ENCODE peak calls at places on chromosomes 6 and 20, in five cellular contexts. One of them, this sample, is unnamed.

GRCh38 chr6:16420715-16421461 is 182.5 kb downstream of the GMPR start:
- DNase-seq in H1: no peak
- DNase-seq in K562: no peak
- DNase-seq in GM12878: peak; percentile 97
- DNase-seq in HepG2: no peak
- DNase-seq in this sample: no peak

GRCh38 chr6:29809249-29809648 is 18.4 kb upstream of the HLA-G start:
- DNase-seq in H1: no peak
- DNase-seq in K562: no peak
- DNase-seq in GM12878: no peak
- DNase-seq in HepG2: no peak
- DNase-seq in this sample: no peak

GRCh38 chr6:106910999-106911949 is 63.3 kb downstream of the CD24 start:
- DNase-seq in H1: no peak
- DNase-seq in K562: no peak
- DNase-seq in GM12878: no peak
- DNase-seq in HepG2: peak; percentile 89
- DNase-seq in this sample: no peak

GRCh38 chr6:56713285-56713684 is 70.6 kb upstream of the DST start:
- DNase-seq in H1: no peak
- DNase-seq in K562: no peak
- DNase-seq in GM12878: no peak
- DNase-seq in HepG2: peak; percentile 44
- DNase-seq in this sample: peak; percentile 77

GRCh38 chr6:130129781-130130246 is 92.9 kb downstream of the SAMD3 start:
- DNase-seq in H1: no peak
- DNase-seq in K562: no peak
- DNase-seq in GM12878: no peak
- DNase-seq in HepG2: no peak
- DNase-seq in this sample: no peak

GRCh38 chr20:1330075-1330830 is 1.3 kb upstream of the SDCBP2 start:
- DNase-seq in H1: no peak
- DNase-seq in K562: no peak
- DNase-seq in GM12878: peak; percentile 63
- DNase-seq in HepG2: no peak
- DNase-seq in this sample: no peak

GRCh38 chr6:133641111-133641510 is 247.8 kb upstream of the TCF21 start:
- DNase-seq in H1: no peak
- DNase-seq in K562: no peak
- DNase-seq in GM12878: no peak
- DNase-seq in HepG2: no peak
- DNase-seq in this sample: no peak

GRCh38 chr20:23156170-23156841 is 70.2 kb upstream of the CD93 start:
- DNase-seq in H1: no peak
- DNase-seq in K562: no peak
- DNase-seq in GM12878: no peak
- DNase-seq in HepG2: peak; percentile 50
- DNase-seq in this sample: peak; percentile 78

GRCh38 chr6:161836643-161837448 is 563.0 kb upstream of the AGPAT4 start:
- DNase-seq in H1: no peak
- DNase-seq in K562: no peak
- DNase-seq in GM12878: no peak
- DNase-seq in HepG2: peak; percentile 35
- DNase-seq in this sample: peak; percentile 7

GRCh38 chr6:38371312-38371672 is 268.4 kb downstream of the BTBD9 start:
- DNase-seq in H1: no peak
- DNase-seq in K562: no peak
- DNase-seq in GM12878: no peak
- DNase-seq in HepG2: no peak
- DNase-seq in this sample: no peak

GRCh38 chr6:12572884-12573824 is 143.4 kb upstream of the PHACTR1 start:
- DNase-seq in H1: no peak
- DNase-seq in K562: no peak
- DNase-seq in GM12878: no peak
- DNase-seq in HepG2: no peak
- DNase-seq in this sample: no peak

GRCh38 chr20:6164421-6165341 is 41.9 kb upstream of the FERMT1 start:
- DNase-seq in H1: no peak
- DNase-seq in K562: no peak
- DNase-seq in GM12878: no peak
- DNase-seq in HepG2: no peak
- DNase-seq in this sample: peak; percentile 15

GRCh38 chr20:41175727-41176330 is 38.5 kb downstream of the PLCG1 start:
- DNase-seq in H1: no peak
- DNase-seq in K562: no peak
- DNase-seq in GM12878: no peak
- DNase-seq in HepG2: no peak
- DNase-seq in this sample: no peak

GRCh38 chr6:150200428-150201105 is 57.7 kb downstream of the PPP1R14C start:
- DNase-seq in H1: no peak
- DNase-seq in K562: no peak
- DNase-seq in GM12878: no peak
- DNase-seq in HepG2: no peak
- DNase-seq in this sample: no peak

GRCh38 chr20:48489656-48490055 is 338.1 kb downstream of the PREX1 start:
- DNase-seq in H1: no peak
- DNase-seq in K562: no peak
- DNase-seq in GM12878: no peak
- DNase-seq in HepG2: no peak
- DNase-seq in this sample: no peak

GRCh38 chr6:147974376-147974775 is 368.3 kb upstream of the SASH1 start:
- DNase-seq in H1: no peak
- DNase-seq in K562: no peak
- DNase-seq in GM12878: no peak
- DNase-seq in HepG2: peak; percentile 18
- DNase-seq in this sample: no peak

GRCh38 chr6:84575264-84575663 is 189.1 kb downstream of the TBX18 start:
- DNase-seq in H1: no peak
- DNase-seq in K562: no peak
- DNase-seq in GM12878: peak; percentile 61
- DNase-seq in HepG2: no peak
- DNase-seq in this sample: no peak

GRCh38 chr6:53691252-53691651 is 25.7 kb upstream of the KLHL31 start:
- DNase-seq in H1: no peak
- DNase-seq in K562: no peak
- DNase-seq in GM12878: no peak
- DNase-seq in HepG2: no peak
- DNase-seq in this sample: no peak

GRCh38 chr6:100099189-100100074 is 105.4 kb upstream of the MCHR2 start:
- DNase-seq in H1: no peak
- DNase-seq in K562: no peak
- DNase-seq in GM12878: no peak
- DNase-seq in HepG2: peak; percentile 27
- DNase-seq in this sample: peak; percentile 16

GRCh38 chr6:149963462-149964242 is at the start of gene ULBP1:
- DNase-seq in H1: no peak
- DNase-seq in K562: peak; percentile 96
- DNase-seq in GM12878: no peak
- DNase-seq in HepG2: no peak
- DNase-seq in this sample: peak; percentile 81

GRCh38 chr6:148831531-148831930 is 84.7 kb downstream of the UST start:
- DNase-seq in H1: no peak
- DNase-seq in K562: no peak
- DNase-seq in GM12878: no peak
- DNase-seq in HepG2: no peak
- DNase-seq in this sample: no peak

GRCh38 chr20:60228255-60228654 is 270.0 kb downstream of the CDH26 start:
- DNase-seq in H1: no peak
- DNase-seq in K562: no peak
- DNase-seq in GM12878: no peak
- DNase-seq in HepG2: no peak
- DNase-seq in this sample: no peak

GRCh38 chr6:168007592-168008338 is 10.3 kb downstream of the KIF25 start:
- DNase-seq in H1: no peak
- DNase-seq in K562: no peak
- DNase-seq in GM12878: no peak
- DNase-seq in HepG2: peak; percentile 28
- DNase-seq in this sample: peak; percentile 83

GRCh38 chr6:166862287-166862977 is 93.9 kb downstream of the RNASET2 start:
- DNase-seq in H1: peak; percentile 41
- DNase-seq in K562: no peak
- DNase-seq in GM12878: no peak
- DNase-seq in HepG2: no peak
- DNase-seq in this sample: no peak

GRCh38 chr6:11738681-11739375 is 39.8 kb downstream of the ADTRP start:
- DNase-seq in H1: no peak
- DNase-seq in K562: no peak
- DNase-seq in GM12878: no peak
- DNase-seq in HepG2: no peak
- DNase-seq in this sample: no peak

GRCh38 chr20:37474386-37474785 is 46.7 kb upstream of the NNAT start:
- DNase-seq in H1: no peak
- DNase-seq in K562: no peak
- DNase-seq in GM12878: no peak
- DNase-seq in HepG2: no peak
- DNase-seq in this sample: no peak

GRCh38 chr6:31317036-31317435 is 39.9 kb downstream of the HLA-B start:
- DNase-seq in H1: no peak
- DNase-seq in K562: no peak
- DNase-seq in GM12878: no peak
- DNase-seq in HepG2: no peak
- DNase-seq in this sample: no peak

GRCh38 chr6:156395276-156395675 is 381.9 kb upstream of the ARID1B start:
- DNase-seq in H1: no peak
- DNase-seq in K562: no peak
- DNase-seq in GM12878: peak; percentile 38
- DNase-seq in HepG2: no peak
- DNase-seq in this sample: no peak

GRCh38 chr20:953742-954141 is 37.6 kb upstream of the ANGPT4 start:
- DNase-seq in H1: no peak
- DNase-seq in K562: peak; percentile 14
- DNase-seq in GM12878: no peak
- DNase-seq in HepG2: no peak
- DNase-seq in this sample: peak; percentile 48

GRCh38 chr6:37820713-37821069 is 1.2 kb downstream of the ZFAND3 start:
- DNase-seq in H1: no peak
- DNase-seq in K562: no peak
- DNase-seq in GM12878: no peak
- DNase-seq in HepG2: no peak
- DNase-seq in this sample: no peak

GRCh38 chr6:108755257-108756240 is 92.7 kb upstream of the ARMC2 start:
- DNase-seq in H1: no peak
- DNase-seq in K562: no peak
- DNase-seq in GM12878: no peak
- DNase-seq in HepG2: no peak
- DNase-seq in this sample: no peak

DNA sequence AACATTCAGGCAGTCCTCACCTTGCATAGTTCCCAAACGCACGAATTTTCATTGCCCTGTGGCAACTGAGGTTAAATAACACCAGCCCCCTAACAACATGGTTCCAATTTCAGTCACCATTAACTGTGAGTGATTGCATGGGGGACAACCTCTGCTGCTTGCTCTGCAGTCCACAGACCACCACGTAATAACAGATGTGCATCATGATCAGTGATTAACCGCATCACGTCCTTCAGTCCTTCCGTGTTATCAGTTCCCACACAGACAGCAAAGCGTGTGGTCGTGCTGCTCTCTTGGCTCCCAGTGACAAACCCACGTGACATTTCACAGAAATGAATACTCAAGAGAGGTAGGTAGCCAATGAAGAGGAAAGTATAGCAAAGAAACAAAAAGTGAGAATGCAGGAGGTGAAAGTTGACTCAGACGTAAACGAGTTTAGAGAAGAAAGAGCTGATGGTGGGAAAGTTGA is 95.9 kb downstream of the LY86 start:
- DNase-seq in H1: no peak
- DNase-seq in K562: peak; percentile 78
- DNase-seq in GM12878: peak; percentile 99
- DNase-seq in HepG2: no peak
- DNase-seq in this sample: no peak
- TF ChIP-seq YY1 in H1: no peak
- TF ChIP-seq YY1 in K562: no peak
- TF ChIP-seq YY1 in GM12878: peak; percentile 54
- TF ChIP-seq YY1 in HepG2: no peak
- TF ChIP-seq YY1 in this sample: no peak

DNA sequence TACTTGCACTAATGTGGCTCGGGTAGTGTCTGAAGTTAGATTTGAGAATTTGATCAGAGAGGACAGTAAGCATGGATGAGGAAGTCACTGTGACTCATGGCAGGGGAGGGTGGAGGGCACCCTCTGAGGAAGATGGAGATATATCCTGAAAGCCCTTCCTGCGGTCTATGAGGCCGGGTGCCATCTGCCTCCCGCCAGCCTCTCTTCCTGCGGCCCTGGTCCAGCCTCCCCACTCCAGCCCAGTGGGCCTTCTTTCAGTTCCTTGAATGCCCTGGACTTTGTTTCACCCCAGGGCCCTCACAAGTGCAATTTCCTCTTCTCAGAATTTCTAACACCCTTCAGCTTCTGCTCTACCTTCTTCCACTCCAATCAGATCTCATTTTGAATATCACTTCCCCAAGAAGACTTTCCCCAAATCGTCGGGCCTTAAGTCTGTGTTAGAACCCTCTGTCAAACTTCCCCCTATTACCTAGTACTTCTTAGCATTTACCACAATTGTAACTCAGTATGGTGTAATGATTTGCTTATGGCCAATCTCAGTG is 20.2 kb upstream of the TNFAIP3 start:
- DNase-seq in H1: no peak
- DNase-seq in K562: no peak
- DNase-seq in GM12878: no peak
- DNase-seq in HepG2: no peak
- DNase-seq in this sample: no peak
- TF ChIP-seq ATF3 in H1: no peak
- TF ChIP-seq ATF3 in K562: no peak
- TF ChIP-seq ATF3 in GM12878: no peak
- TF ChIP-seq ATF3 in HepG2: no peak
- TF ChIP-seq ATF3 in this sample: no peak

DNA sequence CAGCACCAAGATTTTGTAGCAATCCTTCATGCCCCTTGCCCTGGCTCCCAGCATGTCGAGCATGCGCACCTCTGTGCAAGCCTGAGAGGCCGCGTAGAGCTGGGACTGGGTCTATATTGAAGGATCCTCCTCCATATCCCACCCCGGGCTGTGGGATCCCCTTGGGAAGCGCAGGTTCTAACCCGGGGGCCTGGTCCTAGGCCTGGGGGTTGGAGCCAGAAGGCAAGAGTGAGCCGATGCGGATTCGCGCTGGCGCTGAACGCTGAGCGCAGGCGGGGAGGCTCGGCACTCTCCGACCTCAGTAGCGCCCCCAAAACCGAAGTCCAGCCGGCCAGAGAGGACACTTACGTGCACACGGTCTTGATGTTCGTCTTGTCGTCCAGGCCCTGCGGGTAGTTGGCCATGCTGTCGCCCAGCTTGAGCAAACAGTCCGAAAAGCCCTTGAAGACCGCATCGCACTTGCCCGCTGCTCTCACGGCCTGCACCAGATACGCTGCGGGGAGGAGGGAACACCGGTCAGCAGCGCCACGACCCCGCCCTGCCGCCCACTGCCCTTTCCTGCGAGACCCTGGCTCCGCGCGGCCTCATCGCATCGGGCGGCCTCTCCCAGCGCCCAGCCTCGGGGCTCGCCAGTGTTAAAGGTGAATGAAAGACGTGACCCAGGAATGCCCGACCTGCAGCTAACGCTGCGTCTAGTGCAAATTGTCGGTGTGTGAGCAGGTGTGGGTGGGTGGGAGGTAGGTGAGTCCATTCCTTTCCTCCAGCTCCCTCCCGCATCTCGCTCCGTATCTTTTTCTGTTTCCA is 4.5 kb downstream of the NRN1 start:
- DNase-seq in H1: no peak
- DNase-seq in K562: no peak
- DNase-seq in GM12878: no peak
- DNase-seq in HepG2: no peak
- DNase-seq in this sample: no peak
- TF ChIP-seq YY1 in H1: no peak
- TF ChIP-seq YY1 in K562: no peak
- TF ChIP-seq YY1 in GM12878: no peak
- TF ChIP-seq YY1 in HepG2: no peak
- TF ChIP-seq YY1 in this sample: no peak

GRCh38 chr6:121540210-121540609 is 104.8 kb downstream of the GJA1 start:
- DNase-seq in H1: no peak
- DNase-seq in K562: no peak
- DNase-seq in GM12878: no peak
- DNase-seq in HepG2: no peak
- DNase-seq in this sample: no peak
- TF ChIP-seq ATF3 in H1: no peak
- TF ChIP-seq ATF3 in K562: no peak
- TF ChIP-seq ATF3 in GM12878: no peak
- TF ChIP-seq ATF3 in HepG2: no peak
- TF ChIP-seq ATF3 in this sample: no peak

This sample was measured in HCT116.